ENCODE peak calls at places on chromosomes 11 and 22, in five cellular contexts. One of them, this sample, is unnamed.

GRCh38 chr11:28488336-28488735 is 380.1 kb downstream of the METTL15 start:
- DNase-seq in lower leg skin: no peak
- DNase-seq in astrocyte of the spinal cord: no peak
- DNase-seq in osteocyte: no peak
- DNase-seq in fibroblast of lung: no peak
- DNase-seq in this sample: no peak

GRCh38 chr22:41479671-41480396 is 10.9 kb downstream of the ACO2 start:
- DNase-seq in lower leg skin: no peak
- DNase-seq in astrocyte of the spinal cord: peak; percentile 92
- DNase-seq in osteocyte: no peak
- DNase-seq in fibroblast of lung: peak; percentile 72
- DNase-seq in this sample: no peak

GRCh38 chr11:18650859-18651557 is 16.9 kb upstream of the SPTY2D1 start:
- DNase-seq in lower leg skin: peak; percentile 76
- DNase-seq in astrocyte of the spinal cord: peak; percentile 45
- DNase-seq in osteocyte: no peak
- DNase-seq in fibroblast of lung: peak; percentile 18
- DNase-seq in this sample: peak; percentile 62

GRCh38 chr11:67584205-67584880 is 731 bp downstream of the GSTP1 start:
- DNase-seq in lower leg skin: peak; percentile 97
- DNase-seq in astrocyte of the spinal cord: peak; percentile 48
- DNase-seq in osteocyte: no peak
- DNase-seq in fibroblast of lung: peak; percentile 62
- DNase-seq in this sample: peak; percentile 19

GRCh38 chr11:1072116-1072820 is 2.4 kb upstream of the MUC2 start:
- DNase-seq in lower leg skin: no peak
- DNase-seq in astrocyte of the spinal cord: peak; percentile 52
- DNase-seq in osteocyte: no peak
- DNase-seq in fibroblast of lung: peak; percentile 65
- DNase-seq in this sample: peak; percentile 91

GRCh38 chr22:42026705-42027104 is 28.1 kb downstream of the WBP2NL start:
- DNase-seq in lower leg skin: no peak
- DNase-seq in astrocyte of the spinal cord: no peak
- DNase-seq in osteocyte: no peak
- DNase-seq in fibroblast of lung: no peak
- DNase-seq in this sample: no peak

GRCh38 chr22:17159504-17159951 is 451 bp upstream of the HDHD5 start:
- DNase-seq in lower leg skin: peak; percentile 90
- DNase-seq in astrocyte of the spinal cord: peak; percentile 56
- DNase-seq in osteocyte: no peak
- DNase-seq in fibroblast of lung: peak; percentile 62
- DNase-seq in this sample: peak; percentile 61

GRCh38 chr11:9662273-9662672 is 1.6 kb upstream of the SWAP70 start:
- DNase-seq in lower leg skin: no peak
- DNase-seq in astrocyte of the spinal cord: no peak
- DNase-seq in osteocyte: peak; percentile 15
- DNase-seq in fibroblast of lung: peak; percentile 30
- DNase-seq in this sample: no peak

GRCh38 chr22:35377735-35378134 is 3.2 kb upstream of the HMOX1 start:
- DNase-seq in lower leg skin: no peak
- DNase-seq in astrocyte of the spinal cord: no peak
- DNase-seq in osteocyte: no peak
- DNase-seq in fibroblast of lung: no peak
- DNase-seq in this sample: no peak

GRCh38 chr11:121892131-121892681 is 223.8 kb downstream of the BLID start:
- DNase-seq in lower leg skin: peak; percentile 87
- DNase-seq in astrocyte of the spinal cord: peak; percentile 86
- DNase-seq in osteocyte: peak; percentile 85
- DNase-seq in fibroblast of lung: peak; percentile 81
- DNase-seq in this sample: peak; percentile 42

GRCh38 chr11:10931761-10932700 is 74.2 kb upstream of the ZBED5 start:
- DNase-seq in lower leg skin: no peak
- DNase-seq in astrocyte of the spinal cord: no peak
- DNase-seq in osteocyte: no peak
- DNase-seq in fibroblast of lung: no peak
- DNase-seq in this sample: peak; percentile 30

GRCh38 chr11:8082391-8083087 is 1.5 kb downstream of the TUB start:
- DNase-seq in lower leg skin: no peak
- DNase-seq in astrocyte of the spinal cord: no peak
- DNase-seq in osteocyte: no peak
- DNase-seq in fibroblast of lung: no peak
- DNase-seq in this sample: no peak

GRCh38 chr11:46485852-46486443 is 94.4 kb upstream of the CHRM4 start:
- DNase-seq in lower leg skin: no peak
- DNase-seq in astrocyte of the spinal cord: no peak
- DNase-seq in osteocyte: no peak
- DNase-seq in fibroblast of lung: no peak
- DNase-seq in this sample: no peak

GRCh38 chr11:73152861-73153483 is 10.9 kb upstream of the FCHSD2 start:
- DNase-seq in lower leg skin: peak; percentile 69
- DNase-seq in astrocyte of the spinal cord: no peak
- DNase-seq in osteocyte: no peak
- DNase-seq in fibroblast of lung: no peak
- DNase-seq in this sample: peak; percentile 16

GRCh38 chr22:31870890-31871289 is 73.4 kb upstream of the YWHAH start:
- DNase-seq in lower leg skin: no peak
- DNase-seq in astrocyte of the spinal cord: peak; percentile 83
- DNase-seq in osteocyte: no peak
- DNase-seq in fibroblast of lung: peak; percentile 71
- DNase-seq in this sample: peak; percentile 91

GRCh38 chr11:63937713-63938480 is 905 bp upstream of the NAA40 start:
- DNase-seq in lower leg skin: no peak
- DNase-seq in astrocyte of the spinal cord: no peak
- DNase-seq in osteocyte: no peak
- DNase-seq in fibroblast of lung: no peak
- DNase-seq in this sample: peak; percentile 51
- TF ChIP-seq CTCF in lower leg skin: no peak
- TF ChIP-seq CTCF in astrocyte of the spinal cord: no peak
- TF ChIP-seq CTCF in osteocyte: no peak
- TF ChIP-seq CTCF in fibroblast of lung: no peak
- TF ChIP-seq CTCF in this sample: no peak

GRCh38 chr11:3083321-3083720 is 26.1 kb upstream of the CARS1 start:
- DNase-seq in lower leg skin: no peak
- DNase-seq in astrocyte of the spinal cord: no peak
- DNase-seq in osteocyte: no peak
- DNase-seq in fibroblast of lung: no peak
- DNase-seq in this sample: no peak
- TF ChIP-seq CTCF in lower leg skin: no peak
- TF ChIP-seq CTCF in astrocyte of the spinal cord: no peak
- TF ChIP-seq CTCF in osteocyte: no peak
- TF ChIP-seq CTCF in fibroblast of lung: no peak
- TF ChIP-seq CTCF in this sample: no peak

DNA sequence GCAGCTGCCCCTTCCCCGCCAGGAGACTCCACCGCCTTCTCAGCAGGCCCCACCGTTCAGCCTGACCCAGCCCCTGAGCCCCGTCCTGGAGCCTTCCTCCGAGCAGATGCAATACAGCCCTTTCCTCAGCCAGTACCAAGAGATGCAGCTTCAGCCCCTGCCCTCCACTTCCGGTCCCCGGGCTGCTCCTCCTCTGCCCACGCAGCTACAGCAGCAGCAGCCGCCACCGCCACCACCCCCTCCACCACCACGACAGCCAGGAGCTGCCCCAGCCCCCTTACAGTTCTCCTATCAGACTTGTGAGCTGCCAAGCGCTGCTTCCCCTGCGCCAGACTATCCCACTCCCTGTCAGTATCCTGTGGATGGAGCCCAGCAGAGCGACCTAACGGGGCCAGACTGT is 42.6 kb downstream of the PPP2R1B start:
- DNase-seq in lower leg skin: no peak
- DNase-seq in astrocyte of the spinal cord: no peak
- DNase-seq in osteocyte: no peak
- DNase-seq in fibroblast of lung: no peak
- DNase-seq in this sample: no peak
- TF ChIP-seq CTCF in lower leg skin: no peak
- TF ChIP-seq CTCF in astrocyte of the spinal cord: no peak
- TF ChIP-seq CTCF in osteocyte: no peak
- TF ChIP-seq CTCF in fibroblast of lung: no peak
- TF ChIP-seq CTCF in this sample: no peak

GRCh38 chr11:124938970-124939369 is 3.1 kb upstream of the HEPACAM start:
- DNase-seq in lower leg skin: no peak
- DNase-seq in astrocyte of the spinal cord: no peak
- DNase-seq in osteocyte: no peak
- DNase-seq in fibroblast of lung: no peak
- DNase-seq in this sample: no peak

GRCh38 chr11:124935548-124936514 is at the start of gene HEPACAM:
- DNase-seq in lower leg skin: no peak
- DNase-seq in astrocyte of the spinal cord: no peak
- DNase-seq in osteocyte: no peak
- DNase-seq in fibroblast of lung: no peak
- DNase-seq in this sample: no peak

GRCh38 chr11:124938206-124938765 is 2.4 kb upstream of the HEPACAM start:
- DNase-seq in lower leg skin: no peak
- DNase-seq in astrocyte of the spinal cord: no peak
- DNase-seq in osteocyte: no peak
- DNase-seq in fibroblast of lung: no peak
- DNase-seq in this sample: no peak

GRCh38 chr11:124937336-124937935 is 1.6 kb upstream of the HEPACAM start:
- DNase-seq in lower leg skin: no peak
- DNase-seq in astrocyte of the spinal cord: no peak
- DNase-seq in osteocyte: no peak
- DNase-seq in fibroblast of lung: no peak
- DNase-seq in this sample: no peak

GRCh38 chr11:124934862-124935547 is 842 bp downstream of the HEPACAM start:
- DNase-seq in lower leg skin: no peak
- DNase-seq in astrocyte of the spinal cord: peak; percentile 76
- DNase-seq in osteocyte: no peak
- DNase-seq in fibroblast of lung: peak; percentile 93
- DNase-seq in this sample: peak; percentile 35
- TF ChIP-seq CTCF in lower leg skin: no peak
- TF ChIP-seq CTCF in astrocyte of the spinal cord: peak; percentile 27
- TF ChIP-seq CTCF in osteocyte: peak; percentile 17
- TF ChIP-seq CTCF in fibroblast of lung: peak; percentile 18
- TF ChIP-seq CTCF in this sample: peak; percentile 42